ENCODE peak calls at places on chromosomes 3 and 15, in five cellular contexts. K is SW480, L is NCI-H510A treated with DMSO at 0.1 percent for 48 hours, A is NCI-H446, P is SJCRH30. V is an unnamed sample.

GRCh38 chr3:50345008-50345407 is 524 bp downstream of the ZMYND10 start:
- DNase-seq in K (no peak), L (no peak), A (no peak), P (no peak), V (no peak)

GRCh38 chr15:78139564-78139963 is 8.3 kb upstream of the CIB2 start:
- DNase-seq in K (no peak), L (no peak), A (no peak), P (no peak), V (no peak)

GRCh38 chr3:150303776-150304175 is 104.3 kb upstream of the TSC22D2 start:
- DNase-seq in K (peak), L (no peak), A (no peak), P (no peak), V (no peak)

GRCh38 chr15:59166601-59167265 is 39.9 kb upstream of the LDHAL6B start:
- DNase-seq in K (no peak), L (peak), A (no peak), P (peak), V (no peak)

GRCh38 chr3:14507345-14507741 is 32.8 kb downstream of the GRIP2 start:
- DNase-seq in K (no peak), L (no peak), A (no peak), P (no peak), V (no peak)

GRCh38 chr3:134366221-134366927 is 7.9 kb downstream of the AMOTL2 start:
- DNase-seq in K (no peak), L (no peak), A (no peak), P (no peak), V (no peak)

GRCh38 chr3:156727519-156728205 is 53.3 kb downstream of the TIPARP start:
- DNase-seq in K (no peak), L (peak), A (no peak), P (no peak), V (no peak)

GRCh38 chr15:74291101-74292071 is 55.3 kb downstream of the CCDC33 start:
- DNase-seq in K (peak), L (peak), A (no peak), P (peak), V (peak)

GRCh38 chr3:194311000-194311399 is 40.1 kb downstream of the CPN2 start:
- DNase-seq in K (no peak), L (no peak), A (no peak), P (no peak), V (no peak)

GRCh38 chr3:51687472-51688205 is 16.6 kb downstream of the TEX264 start:
- DNase-seq in K (no peak), L (no peak), A (peak), P (peak), V (no peak)

GRCh38 chr3:27943106-27943505 is 221.0 kb upstream of the EOMES start:
- DNase-seq in K (peak), L (no peak), A (no peak), P (peak), V (no peak)

GRCh38 chr3:11060500-11061251 is 68.1 kb downstream of the SLC6A1 start:
- DNase-seq in K (peak), L (peak), A (peak), P (peak), V (peak)

GRCh38 chr3:113222412-113223086 is 11.2 kb downstream of the BOC start:
- DNase-seq in K (no peak), L (peak), A (no peak), P (no peak), V (no peak)

V was measured in NCI-H774.